ENCODE peak calls at places on chromosome 18, in four cellular contexts. S is endothelial cell of umbilical vein, D is GM10248, I is activated B cell treated with CpG ODN at 0.5 μM for 24 hours. K is an unnamed sample.

GRCh38 chr18:28455971-28456370 is 279.0 kb upstream of the CDH2 start:
- DNase-seq in S (no peak), D (no peak), I (no peak), K (no peak)

GRCh38 chr18:15165048-15165447 is 417.1 kb downstream of the ANKRD30B start:
- DNase-seq in I (no peak), D (no peak), S (no peak), K (no peak)

GRCh38 chr18:23992119-23992940 is 22.2 kb upstream of the TTC39C start:
- DNase-seq in I (no peak), S (no peak), D (no peak), K (peak)

GRCh38 chr18:56351911-56352502 is 286.4 kb downstream of the TXNL1 start:
- DNase-seq in D (no peak), I (no peak), S (no peak), K (no peak)

GRCh38 chr18:77102246-77103040 is 30.1 kb downstream of the MBP start:
- DNase-seq in D (peak), I (no peak), S (peak), K (no peak)

GRCh38 chr18:10923225-10923624 is 226.1 kb downstream of the PIEZO2 start:
- DNase-seq in I (no peak), D (no peak), S (no peak), K (no peak)

GRCh38 chr18:42412281-42412680 is 457.2 kb downstream of the PIK3C3 start:
- DNase-seq in D (no peak), S (no peak), I (no peak), K (no peak)

GRCh38 chr18:494602-494983 is 5.9 kb downstream of the COLEC12 start:
- DNase-seq in S (no peak), D (no peak), I (no peak), K (no peak)

GRCh38 chr18:668263-668662 is 10.8 kb downstream of the TYMS start:
- DNase-seq in I (no peak), S (no peak), D (no peak), K (no peak)

GRCh38 chr18:54031243-54031642 is 193.2 kb downstream of the MBD2 start:
- DNase-seq in I (no peak), D (no peak), S (no peak), K (no peak)

GRCh38 chr18:10406172-10406663 is 48.2 kb upstream of the APCDD1 start:
- DNase-seq in S (peak), I (no peak), D (no peak), K (no peak)

GRCh38 chr18:64444819-64445218 is 295.9 kb upstream of the LINC00305 start:
- DNase-seq in S (no peak), D (no peak), I (no peak), K (no peak)

GRCh38 chr18:77069931-77070330 is 62.7 kb downstream of the MBP start:
- DNase-seq in I (no peak), S (no peak), D (no peak), K (no peak)

GRCh38 chr18:27415495-27415894 is 230.4 kb upstream of the CHST9 start:
- DNase-seq in I (no peak), S (no peak), D (no peak), K (no peak)

GRCh38 chr18:78992041-78992735 is 12.6 kb downstream of the SALL3 start:
- DNase-seq in I (no peak), S (no peak), D (no peak), K (peak)

GRCh38 chr18:79740741-79741700 is 56.7 kb upstream of the KCNG2 start:
- DNase-seq in I (no peak), D (no peak), S (no peak), K (no peak)

GRCh38 chr18:9506046-9506792 is 30.9 kb downstream of the RALBP1 start:
- DNase-seq in I (no peak), S (no peak), D (no peak), K (no peak)

GRCh38 chr18:68494802-68495560 is 219.9 kb downstream of the TMX3 start:
- DNase-seq in D (no peak), S (no peak), I (no peak), K (no peak)

GRCh38 chr18:435940-436339 is 64.6 kb downstream of the COLEC12 start:
- DNase-seq in S (no peak), I (no peak), D (no peak), K (no peak)

GRCh38 chr18:56563568-56563967 is 74.8 kb downstream of the TXNL1 start:
- DNase-seq in I (no peak), D (no peak), S (no peak), K (peak)

GRCh38 chr18:46398005-46398404 is 259.0 kb downstream of the LOXHD1 start:
- DNase-seq in I (no peak), S (no peak), D (no peak), K (no peak)

GRCh38 chr18:32243358-32243757 is 53.5 kb downstream of the MEP1B start:
- DNase-seq in I (no peak), S (no peak), D (no peak), K (peak)

GRCh38 chr18:32249147-32249546 is 59.3 kb downstream of the MEP1B start:
- DNase-seq in S (no peak), I (no peak), D (no peak), K (no peak)

GRCh38 chr18:32242395-32242794 is 52.6 kb downstream of the MEP1B start:
- DNase-seq in I (no peak), D (no peak), S (no peak), K (no peak)

GRCh38 chr18:32244863-32245262 is 55.0 kb downstream of the MEP1B start:
- DNase-seq in D (no peak), I (no peak), S (no peak), K (no peak)
- TF ChIP-seq CTCF in D (no peak), I (no peak), S (no peak), K (no peak)

DNA sequence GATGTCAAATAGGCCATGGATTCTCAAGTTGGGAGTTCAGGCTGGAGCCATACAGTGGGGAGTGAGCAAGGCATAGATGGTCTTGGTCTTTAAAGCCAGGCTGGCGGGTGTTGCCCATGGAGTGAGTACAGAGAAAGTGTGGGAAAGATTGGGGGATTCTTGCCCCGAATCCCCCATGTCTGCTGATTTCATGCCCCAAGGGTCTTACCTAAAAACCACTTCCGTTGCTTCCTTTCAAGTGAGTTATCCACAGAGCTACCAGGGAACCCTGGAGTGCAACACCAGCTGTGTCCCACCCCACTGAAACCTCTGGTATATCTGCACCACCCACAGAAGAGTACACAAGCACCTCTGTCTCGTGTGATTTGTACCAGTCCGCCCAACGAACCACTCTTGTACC is 31.4 kb downstream of the FHOD3 start:
- DNase-seq in S (no peak), D (no peak), I (no peak), K (no peak)
- TF ChIP-seq CTCF in S (no peak), D (no peak), I (no peak), K (no peak)

DNA sequence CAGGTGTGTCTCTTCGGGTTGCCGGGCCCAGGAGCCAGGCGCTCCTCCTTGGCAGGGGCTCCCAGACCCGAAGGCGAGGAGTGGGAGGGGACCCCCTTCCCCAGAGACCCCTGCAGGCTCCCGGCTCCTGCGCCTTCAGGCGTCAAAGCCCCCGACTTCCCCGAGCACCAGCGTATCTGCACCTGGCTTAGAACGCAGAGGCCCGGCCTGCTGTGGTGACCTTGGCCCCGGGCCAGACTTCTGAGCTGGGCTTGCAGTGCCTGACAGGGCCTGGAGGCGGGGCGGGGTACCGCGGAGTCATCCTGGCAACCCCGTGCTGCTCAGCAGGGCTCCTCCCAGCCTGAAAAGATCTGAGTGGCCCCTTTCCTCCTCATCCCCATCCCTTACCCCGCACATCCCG is 27.0 kb downstream of the SKA1 start:
- DNase-seq in S (no peak), D (no peak), I (no peak), K (peak)
- TF ChIP-seq CTCF in S (no peak), D (no peak), I (no peak), K (no peak)

DNA sequence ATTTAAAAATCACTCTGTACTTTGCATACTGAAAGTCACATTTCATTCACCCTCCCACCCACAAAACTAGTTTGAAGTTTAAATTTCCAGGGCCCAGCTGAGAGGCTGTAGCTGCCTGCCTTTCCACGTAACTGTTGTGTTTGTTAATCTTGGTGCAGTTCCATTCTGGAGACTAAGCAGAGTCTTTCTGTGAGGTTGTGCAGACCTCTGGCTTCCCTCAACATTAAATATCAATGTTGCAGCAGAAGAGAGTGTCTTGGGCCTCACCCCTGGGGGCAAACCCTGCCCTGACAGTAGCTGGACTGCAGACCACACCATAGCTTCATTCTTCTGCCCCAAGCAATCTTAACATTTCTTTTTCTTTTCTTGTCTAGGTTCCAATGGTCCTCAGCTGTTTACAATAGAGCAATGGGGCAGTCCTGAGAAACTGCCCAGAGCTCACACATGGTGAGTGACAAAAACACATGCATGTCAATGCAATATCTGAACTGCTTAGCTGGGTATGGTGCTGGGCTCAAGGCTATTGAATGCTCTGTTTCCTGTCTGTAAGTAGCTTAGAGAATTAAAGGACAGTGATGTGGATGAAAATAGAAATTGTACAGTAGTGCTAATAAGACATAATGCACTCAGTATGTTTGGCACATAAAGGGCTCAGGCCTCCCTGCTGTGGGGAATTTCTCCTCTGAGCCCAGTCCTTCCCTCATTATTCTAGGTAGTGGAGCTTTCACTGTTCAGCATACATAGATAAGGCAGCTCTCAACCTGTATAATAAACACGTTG is 237.6 kb downstream of the ALPK2 start:
- DNase-seq in S (no peak), I (no peak), D (no peak), K (no peak)
- TF ChIP-seq CTCF in S (no peak), I (no peak), D (no peak), K (no peak)

GRCh38 chr18:12079504-12080237 is 14.0 kb upstream of the ANKRD62 start:
- DNase-seq in D (no peak), S (peak), I (no peak), K (no peak)

GRCh38 chr18:12076424-12077140 is 17.1 kb upstream of the ANKRD62 start:
- DNase-seq in I (no peak), S (no peak), D (no peak), K (peak)

GRCh38 chr18:12074734-12075133 is 18.9 kb upstream of the ANKRD62 start:
- DNase-seq in S (no peak), D (no peak), I (no peak), K (no peak)
- TF ChIP-seq CTCF in S (no peak), D (no peak), I (no peak), K (no peak)

GRCh38 chr18:48913723-48914122 is 37.0 kb downstream of the SMAD7 start:
- DNase-seq in I (no peak), D (no peak), S (no peak), K (no peak)

GRCh38 chr18:48909721-48910120 is 41.0 kb downstream of the SMAD7 start:
- DNase-seq in I (no peak), S (no peak), D (no peak), K (no peak)

GRCh38 chr18:48908916-48909315 is 41.8 kb downstream of the SMAD7 start:
- DNase-seq in S (no peak), D (no peak), I (no peak), K (no peak)

GRCh38 chr18:48913201-48913600 is 37.6 kb downstream of the SMAD7 start:
- DNase-seq in S (no peak), D (no peak), I (no peak), K (no peak)

GRCh38 chr18:48910972-48911545 is 39.7 kb downstream of the SMAD7 start:
- DNase-seq in S (no peak), I (no peak), D (no peak), K (no peak)
- TF ChIP-seq CTCF in S (no peak), I (no peak), D (no peak), K (no peak)

DNA sequence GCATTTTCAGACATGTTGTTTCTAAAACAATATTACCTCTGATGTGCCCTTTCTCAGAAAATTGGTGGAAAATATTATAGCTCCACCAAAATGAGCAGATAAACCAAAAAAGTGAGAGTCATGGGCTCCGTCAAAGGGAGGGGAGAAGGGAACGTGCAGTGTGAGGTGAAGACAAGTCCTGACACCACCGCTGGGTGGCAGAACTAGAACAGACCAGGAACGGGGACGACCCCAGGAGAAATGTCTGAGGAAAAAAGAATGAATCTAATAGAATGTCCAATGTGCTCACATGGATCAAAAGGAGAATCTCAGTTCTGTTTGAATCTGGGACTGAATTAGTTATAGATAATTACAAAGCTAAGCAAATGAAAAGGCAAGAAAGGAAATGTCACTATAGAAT is 22.6 kb upstream of the BCL2 start:
- DNase-seq in D (peak), S (peak), I (no peak), K (no peak)
- TF ChIP-seq CTCF in D (peak), S (peak), I (no peak), K (no peak)

GRCh38 chr18:32677578-32677977 is 95.2 kb downstream of the KLHL14 start:
- DNase-seq in I (no peak), S (no peak), D (no peak), K (no peak)

GRCh38 chr18:32670727-32671126 is 102.1 kb downstream of the KLHL14 start:
- DNase-seq in S (no peak), I (no peak), D (no peak), K (no peak)

GRCh38 chr18:32669549-32670165 is 103.2 kb downstream of the KLHL14 start:
- DNase-seq in I (no peak), D (no peak), S (no peak), K (no peak)

GRCh38 chr18:32674491-32674890 is 98.3 kb downstream of the KLHL14 start:
- DNase-seq in D (no peak), I (no peak), S (peak), K (no peak)
- TF ChIP-seq CTCF in D (no peak), I (no peak), S (no peak), K (no peak)

GRCh38 chr18:59127047-59127446 is 12.6 kb upstream of the SEC11C start:
- DNase-seq in S (no peak), D (no peak), I (no peak), K (no peak)
- TF ChIP-seq CTCF in S (no peak), D (no peak), I (no peak), K (no peak)

K was measured in upper lobe of left lung.